ENCODE peak calls at places on chromosomes 13 and 19, in five cellular contexts. Z is iPS-NIHi11; J is cardiac muscle cell; V is B cell; L is stimulated activated CD4-positive, alpha-beta T cell treated with anti-CD3 and anti-CD28 coated beads, Interleukin-1b, Interleukin-23, amount 100 ng/mL, for 1 hour. C is an unnamed sample.

GRCh38 chr19:45140144-45140503 is 20.7 kb downstream of the NKPD1 start:
- DNase-seq in Z (no peak), J (no peak), V (no peak), L (no peak), C (peak)

GRCh38 chr19:49884109-49884508 is 6.6 kb downstream of the TBC1D17 start:
- DNase-seq in Z (no peak), J (no peak), V (no peak), L (no peak), C (no peak)

GRCh38 chr13:91240341-91240740 is 107.1 kb upstream of the MIR17HG start:
- DNase-seq in Z (no peak), J (no peak), V (no peak), L (no peak), C (no peak)

GRCh38 chr13:102772042-102772425 is 1.6 kb downstream of the TEX30 start:
- DNase-seq in Z (no peak), J (no peak), V (no peak), L (no peak), C (no peak)

GRCh38 chr19:18488403-18488723 is 33.5 kb downstream of the ELL start:
- DNase-seq in Z (peak), J (no peak), V (no peak), L (no peak), C (peak)

GRCh38 chr19:12364391-12365093 is 941 bp downstream of the ZNF442 start:
- DNase-seq in Z (peak), J (peak), V (peak), L (no peak), C (peak)

GRCh38 chr19:55005684-55006488 is 32.2 kb downstream of the GP6 start:
- DNase-seq in Z (peak), J (peak), V (peak), L (no peak), C (no peak)

GRCh38 chr19:14459703-14460102 is 15.5 kb downstream of the PTGER1 start:
- DNase-seq in Z (no peak), J (no peak), V (no peak), L (no peak), C (no peak)

GRCh38 chr13:106407338-106407737 is 128.1 kb downstream of the EFNB2 start:
- DNase-seq in Z (no peak), J (no peak), V (no peak), L (no peak), C (no peak)

GRCh38 chr19:30003862-30004261 is 61.8 kb downstream of the URI1 start:
- DNase-seq in Z (no peak), J (no peak), V (no peak), L (no peak), C (no peak)

GRCh38 chr13:62293081-62293480 is 877.4 kb upstream of the PCDH20 start:
- DNase-seq in Z (no peak), J (no peak), V (no peak), L (no peak), C (no peak)

GRCh38 chr13:23941216-23941615 is 43.9 kb upstream of the C1QTNF9B start:
- DNase-seq in Z (no peak), J (no peak), V (no peak), L (no peak), C (no peak)

GRCh38 chr19:45568732-45569131 is 15.9 kb downstream of the OPA3 start:
- DNase-seq in Z (no peak), J (no peak), V (no peak), L (no peak), C (no peak)

GRCh38 chr13:73284475-73284874 is 225.7 kb downstream of the KLF5 start:
- DNase-seq in Z (no peak), J (no peak), V (no peak), L (no peak), C (no peak)

C was measured in H7.